ENCODE peak calls at places on chromosome 1, in six cellular contexts. V, G, T, R, U and H are unnamed samples.

GRCh38 chr1:73782901-73783300 is 415.1 kb downstream of the LRRIQ3 start:
- DNase-seq in V (peak; percentile 1), G (peak; percentile 6), T (no peak), R (no peak), U (no peak), H (no peak)

GRCh38 chr1:36400825-36401601 is 3.3 kb upstream of the LSM10 start:
- DNase-seq in V (peak; percentile 76), G (no peak), T (peak; percentile 58), R (peak; percentile 93), U (peak; percentile 90), H (no peak)

GRCh38 chr1:213154056-213154677 is 103.1 kb downstream of the RPS6KC1 start:
- DNase-seq in V (no peak), G (no peak), T (no peak), R (no peak), U (no peak), H (no peak)

GRCh38 chr1:2373551-2374259 is 17.6 kb downstream of the MORN1 start:
- DNase-seq in V (no peak), G (no peak), T (no peak), R (no peak), U (no peak), H (no peak)

GRCh38 chr1:10687142-10687715 is 109.2 kb downstream of the CASZ1 start:
- DNase-seq in V (no peak), G (no peak), T (no peak), R (no peak), U (peak; percentile 35), H (no peak)

GRCh38 chr1:21012937-21013336 is 163.8 kb downstream of the EIF4G3 start:
- DNase-seq in V (peak; percentile 76), G (no peak), T (peak; percentile 66), R (peak; percentile 93), U (no peak), H (no peak)

GRCh38 chr1:64092851-64093371 is 110.5 kb upstream of the UBE2U start:
- DNase-seq in V (peak; percentile 45), G (no peak), T (no peak), R (peak; percentile 41), U (no peak), H (no peak)

GRCh38 chr1:169924829-169925228 is 31.1 kb upstream of the SCYL3 start:
- DNase-seq in V (peak; percentile 8), G (no peak), T (no peak), R (no peak), U (no peak), H (no peak)

GRCh38 chr1:209850342-209850979 is 22.7 kb downstream of the UTP25 start:
- DNase-seq in V (peak; percentile 84), G (no peak), T (peak; percentile 96), R (peak; percentile 69), U (peak; percentile 51), H (peak; percentile 80)

GRCh38 chr1:59020151-59020997 is 236.5 kb upstream of the JUN start:
- DNase-seq in V (peak; percentile 80), G (peak; percentile 53), T (peak; percentile 45), R (peak; percentile 89), U (peak; percentile 39), H (peak; percentile 1)